ENCODE peak calls at places on chromosomes 3 and 15, in nine cellular contexts. Q is IMR-90, K is NB4, D is endothelial cell of umbilical vein, W is A549, R is uterus, P is GM12892, M is Peyer's patch, F is ovary. Z is an unnamed sample.
A peak's percentile ranks its signal among the peaks of the same experiment; 100 is the strongest.

GRCh38 chr15:59994855-59995557 is 9.1 kb upstream of the FOXB1 start:
- DNase-seq in W (no peak), R (no peak), M (no peak), D (no peak), K (no peak), Q (no peak), P (no peak), F (no peak), Z (no peak)

GRCh38 chr15:76823903-76824302 is 81.2 kb downstream of the SCAPER start:
- DNase-seq in D (no peak), R (no peak), P (no peak), Q (peak; percentile 53), F (no peak), W (no peak), M (no peak), K (no peak), Z (no peak)

GRCh38 chr3:183354325-183354831 is 74.0 kb downstream of the MCF2L2 start:
- DNase-seq in R (no peak), K (no peak), P (no peak), D (no peak), M (no peak), F (no peak), W (no peak), Q (no peak), Z (peak; percentile 86)

GRCh38 chr15:92527197-92527596 is 128.4 kb downstream of the FAM174B start:
- DNase-seq in P (no peak), Q (no peak), M (no peak), D (peak; percentile 39), K (no peak), F (peak; percentile 58), W (no peak), R (no peak), Z (no peak)

GRCh38 chr3:194537732-194538247 is 51.0 kb upstream of the ATP13A3 start:
- DNase-seq in M (no peak), W (peak; percentile 60), Q (peak; percentile 87), F (no peak), P (no peak), D (peak; percentile 67), K (peak; percentile 18), R (no peak), Z (no peak)

GRCh38 chr3:147937341-147937740 is 528.2 kb downstream of the ZIC1 start:
- DNase-seq in P (no peak), R (no peak), W (no peak), K (no peak), Q (peak; percentile 49), M (no peak), D (no peak), F (no peak), Z (no peak)

GRCh38 chr3:184282941-184283340 is 7.1 kb downstream of the ECE2 start:
- DNase-seq in Q (no peak), D (no peak), W (no peak), K (peak; percentile 32), F (no peak), R (no peak), P (no peak), M (no peak), Z (no peak)

GRCh38 chr15:98746375-98746679 is 98.0 kb downstream of the IGF1R start:
- DNase-seq in W (no peak), D (no peak), Q (no peak), R (no peak), K (no peak), P (no peak), M (no peak), F (no peak), Z (no peak)

GRCh38 chr15:65194826-65195541 is 9.8 kb upstream of the CLPX start:
- DNase-seq in M (no peak), K (no peak), F (no peak), R (peak; percentile 51), Q (no peak), P (no peak), W (no peak), D (no peak), Z (no peak)

GRCh38 chr3:156211583-156211982 is 91.2 kb downstream of the KCNAB1 start:
- DNase-seq in P (no peak), R (no peak), M (no peak), D (peak; percentile 90), W (no peak), K (no peak), F (no peak), Q (peak; percentile 68), Z (no peak)

GRCh38 chr15:30906366-30906765 is 2.7 kb downstream of the FAN1 start:
- DNase-seq in R (no peak), Q (no peak), F (no peak), W (no peak), D (no peak), P (no peak), K (no peak), M (no peak), Z (no peak)

GRCh38 chr15:38186505-38186904 is 66.1 kb upstream of the SPRED1 start:
- DNase-seq in P (no peak), F (no peak), W (no peak), R (no peak), M (no peak), K (no peak), D (no peak), Q (no peak), Z (no peak)

GRCh38 chr15:77384086-77384485 is 35.8 kb downstream of the PEAK1 start:
- DNase-seq in P (no peak), K (no peak), Q (no peak), M (no peak), R (no peak), D (no peak), F (no peak), W (no peak), Z (no peak)

GRCh38 chr15:53831907-53832793 is 72.7 kb upstream of the WDR72 start:
- DNase-seq in F (no peak), Q (no peak), K (no peak), P (no peak), R (no peak), M (no peak), D (no peak), W (peak; percentile 62), Z (no peak)

GRCh38 chr3:43217633-43218032 is 68.7 kb upstream of the SNRK start:
- DNase-seq in K (no peak), Q (peak; percentile 52), W (no peak), D (no peak), M (no peak), F (no peak), P (no peak), R (no peak), Z (no peak)

GRCh38 chr3:156300929-156301806 is 180.8 kb downstream of the KCNAB1 start:
- DNase-seq in D (peak; percentile 47), M (no peak), F (no peak), W (no peak), R (no peak), K (peak; percentile 51), Q (peak; percentile 12), P (no peak), Z (no peak)

GRCh38 chr3:54211097-54211496 is 88.7 kb downstream of the CACNA2D3 start:
- DNase-seq in F (no peak), P (no peak), Q (no peak), D (no peak), R (no peak), K (no peak), W (no peak), M (no peak), Z (no peak)

GRCh38 chr3:183538475-183538874 is 17.0 kb downstream of the KLHL6 start:
- DNase-seq in R (no peak), W (no peak), Q (no peak), P (no peak), K (no peak), M (no peak), D (no peak), F (no peak), Z (peak; percentile 47)

GRCh38 chr3:74267583-74268184 is 346.8 kb downstream of the CNTN3 start:
- DNase-seq in W (peak; percentile 51), F (no peak), Q (peak; percentile 63), M (no peak), R (peak; percentile 32), K (peak; percentile 61), P (no peak), D (peak; percentile 7), Z (peak; percentile 25)

GRCh38 chr15:58165661-58166060 is 27.5 kb downstream of the AQP9 start:
- DNase-seq in K (no peak), F (peak; percentile 66), M (no peak), Q (peak; percentile 9), W (no peak), P (no peak), D (peak; percentile 40), R (no peak), Z (peak; percentile 1)

DNA sequence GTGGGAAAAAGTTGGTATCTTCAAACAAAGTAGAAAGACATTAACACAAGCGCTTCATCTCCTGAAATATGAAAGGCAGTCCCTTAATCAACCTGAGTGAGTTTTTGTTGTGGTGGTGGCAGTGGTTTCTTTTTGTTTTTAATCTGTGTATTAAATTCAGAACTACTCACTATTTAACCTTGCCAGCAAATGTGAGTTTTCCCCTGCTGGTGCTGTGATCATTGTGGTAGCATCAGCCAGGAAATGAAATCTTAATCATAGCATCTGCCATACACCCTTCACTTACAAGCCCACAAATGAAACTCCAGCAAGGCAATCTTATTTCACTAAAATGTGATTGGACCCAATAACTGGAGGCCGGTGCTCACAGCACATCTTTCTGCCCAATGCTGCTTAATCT is 229.7 kb downstream of the SHOX2 start:
- DNase-seq in K (no peak), F (no peak), Q (no peak), R (no peak), D (no peak), W (no peak), P (no peak), M (no peak), Z (no peak)
- TF ChIP-seq POLR2A in K (no peak), F (no peak), Q (no peak), R (no peak), D (no peak), W (no peak), P (no peak), M (no peak), Z (no peak)

GRCh38 chr15:64071931-64072765 is 21.5 kb downstream of the CIAO2A start:
- DNase-seq in F (no peak), K (no peak), P (no peak), W (peak; percentile 40), M (no peak), Q (no peak), R (no peak), D (no peak), Z (no peak)
- TF ChIP-seq POLR2A in F (no peak), K (no peak), P (no peak), W (no peak), M (no peak), Q (no peak), R (no peak), D (no peak), Z (no peak)

DNA sequence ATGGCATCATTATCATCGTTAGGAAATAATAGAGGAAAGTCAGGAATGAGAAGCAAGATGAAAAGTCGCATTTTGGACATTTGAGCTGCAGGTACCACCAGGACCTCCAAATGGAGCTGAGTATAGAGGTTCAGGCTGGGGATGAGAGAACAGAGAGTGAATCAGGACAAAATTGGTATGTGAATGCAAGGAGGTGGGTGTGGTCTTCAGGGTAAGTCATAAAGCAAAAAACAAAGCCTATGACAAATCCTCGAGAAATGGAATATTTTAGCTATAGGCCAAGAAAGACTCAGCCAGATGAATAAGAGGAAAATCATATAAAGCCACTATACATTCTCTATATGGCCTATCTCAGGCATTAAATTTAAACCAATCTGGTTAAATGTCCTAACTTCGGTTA is 841.3 kb downstream of the ROBO1 start:
- DNase-seq in P (no peak), Q (peak; percentile 21), M (no peak), F (no peak), K (no peak), W (no peak), R (no peak), D (no peak), Z (no peak)
- TF ChIP-seq POLR2A in P (no peak), Q (no peak), M (no peak), F (no peak), K (no peak), W (no peak), R (no peak), D (no peak), Z (no peak)

GRCh38 chr3:149086232-149086988 is at the start of gene HLTF:
- DNase-seq in P (peak; percentile 78), R (peak; percentile 95), W (peak; percentile 98), F (peak; percentile 95), K (peak; percentile 98), D (peak; percentile 98), M (peak; percentile 87), Q (peak; percentile 98), Z (peak; percentile 95)
- TF ChIP-seq POLR2A in P (peak; percentile 72), R (peak; percentile 64), W (peak; percentile 62), F (no peak), K (peak; percentile 80), D (peak; percentile 64), M (peak; percentile 48), Q (peak; percentile 39), Z (peak; percentile 78)